ENCODE peak calls at places on chromosomes 13 and 19, in nine cellular contexts. T, D, W, I, B, M, E, Z and L are unnamed samples. For H3K4me1, the result is how much of the 10 kb centered on the place peaks cover.

GRCh38 chr19:50516456-50516855 is 2.7 kb upstream of the ASPDH start:
- DNase-seq in T (no peak), D (no peak), W (no peak), I (no peak), B (no peak), M (no peak), E (no peak), Z (no peak), L (no peak)

GRCh38 chr19:6278740-6279619 is 795 bp downstream of the MLLT1 start:
- DNase-seq in T (peak), D (no peak), W (no peak), I (no peak), B (peak), M (no peak), E (no peak), Z (no peak), L (peak)

GRCh38 chr13:26602783-26603182 is 45.3 kb downstream of the WASF3 start:
- DNase-seq in T (no peak), D (no peak), W (no peak), I (no peak), B (no peak), M (no peak), E (no peak), Z (no peak), L (no peak)

GRCh38 chr19:4390862-4391693 is 9.3 kb downstream of the SH3GL1 start:
- DNase-seq in T (no peak), D (peak), W (no peak), I (no peak), B (no peak), M (no peak), E (peak), Z (no peak), L (no peak)

GRCh38 chr13:98766716-98767115 is 14.2 kb upstream of the SLC15A1 start:
- DNase-seq in T (no peak), D (no peak), W (no peak), I (no peak), B (no peak), M (no peak), E (peak), Z (no peak), L (no peak)

GRCh38 chr13:48412881-48413351 is at the start of gene LPAR6:
- DNase-seq in T (no peak), D (peak), W (no peak), I (peak), B (no peak), M (peak), E (peak), Z (no peak), L (peak)

GRCh38 chr13:26557051-26557392 is 461 bp upstream of the WASF3 start:
- DNase-seq in T (no peak), D (no peak), W (no peak), I (no peak), B (no peak), M (no peak), E (no peak), Z (no peak), L (no peak)

GRCh38 chr19:31268751-31269150 is 80.5 kb downstream of the TSHZ3 start:
- DNase-seq in T (no peak), D (no peak), W (no peak), I (no peak), B (no peak), M (no peak), E (no peak), Z (no peak), L (no peak)

GRCh38 chr19:49793561-49793840 is 19.6 kb downstream of the FUZ start:
- DNase-seq in T (no peak), D (no peak), W (no peak), I (peak), B (no peak), M (no peak), E (no peak), Z (no peak), L (no peak)

GRCh38 chr19:33472696-33473624 is 48.6 kb downstream of the PEPD start:
- DNase-seq in T (no peak), D (no peak), W (no peak), I (peak), B (no peak), M (no peak), E (peak), Z (peak), L (no peak)

GRCh38 chr19:6325614-6326013 is 7.8 kb downstream of the ACER1 start:
- DNase-seq in T (no peak), D (no peak), W (no peak), I (no peak), B (no peak), M (no peak), E (no peak), Z (no peak), L (no peak)

GRCh38 chr13:98252931-98253470 is 75.9 kb upstream of the RNF113B start:
- DNase-seq in T (no peak), D (no peak), W (no peak), I (no peak), B (no peak), M (no peak), E (peak), Z (no peak), L (no peak)

GRCh38 chr19:58054792-58055482 is 4.1 kb upstream of the ZNF135 start:
- DNase-seq in T (no peak), D (no peak), W (no peak), I (no peak), B (no peak), M (peak), E (peak), Z (no peak), L (no peak)

GRCh38 chr13:48501705-48502104 is 31.2 kb downstream of the RCBTB2 start:
- DNase-seq in T (no peak), D (no peak), W (no peak), I (peak), B (no peak), M (no peak), E (peak), Z (no peak), L (no peak)

GRCh38 chr19:37699057-37699456 is 20.5 kb downstream of the ZNF607 start:
- DNase-seq in T (no peak), D (no peak), W (no peak), I (no peak), B (no peak), M (no peak), E (peak), Z (no peak), L (no peak)

GRCh38 chr19:8001995-8002849 is 3.2 kb downstream of the ELAVL1 start:
- DNase-seq in T (peak), D (peak), W (peak), I (peak), B (peak), M (peak), E (peak), Z (peak), L (peak)

GRCh38 chr13:72258340-72258981 is 391.5 kb upstream of the DACH1 start:
- DNase-seq in T (no peak), D (no peak), W (no peak), I (no peak), B (no peak), M (no peak), E (peak), Z (no peak), L (no peak)

GRCh38 chr13:29852464-29853054 is 2.1 kb upstream of the UBL3 start:
- DNase-seq in T (no peak), D (no peak), W (no peak), I (no peak), B (no peak), M (no peak), E (peak), Z (no peak), L (no peak)

GRCh38 chr13:80664930-80665329 is 324.0 kb upstream of the SPRY2 start:
- DNase-seq in T (no peak), D (no peak), W (no peak), I (no peak), B (no peak), M (no peak), E (peak), Z (no peak), L (no peak)

GRCh38 chr19:14562660-14563589 is 8.9 kb downstream of the NDUFB7 start:
- DNase-seq in T (no peak), D (no peak), W (no peak), I (no peak), B (no peak), M (no peak), E (no peak), Z (no peak), L (no peak)

GRCh38 chr19:14565765-14566711 is 5.8 kb downstream of the NDUFB7 start:
- DNase-seq in T (no peak), D (no peak), W (no peak), I (no peak), B (no peak), M (no peak), E (no peak), Z (no peak), L (no peak)

GRCh38 chr19:14563590-14563926 is 8.3 kb downstream of the NDUFB7 start:
- DNase-seq in T (no peak), D (no peak), W (no peak), I (no peak), B (no peak), M (no peak), E (no peak), Z (no peak), L (no peak)

GRCh38 chr19:14565298-14565679 is 6.6 kb downstream of the NDUFB7 start:
- DNase-seq in T (no peak), D (no peak), W (no peak), I (no peak), B (no peak), M (no peak), E (no peak), Z (no peak), L (no peak)

GRCh38 chr19:14563989-14564650 is 7.7 kb downstream of the NDUFB7 start:
- DNase-seq in T (peak), D (peak), W (no peak), I (peak), B (no peak), M (no peak), E (no peak), Z (no peak), L (peak)
- H3K4me1 ChIP-seq in T (under half), D (under half), W (under half), I (under half), B (under half), M (half or more), E (under half), Z (under half), L (under half)

DNA sequence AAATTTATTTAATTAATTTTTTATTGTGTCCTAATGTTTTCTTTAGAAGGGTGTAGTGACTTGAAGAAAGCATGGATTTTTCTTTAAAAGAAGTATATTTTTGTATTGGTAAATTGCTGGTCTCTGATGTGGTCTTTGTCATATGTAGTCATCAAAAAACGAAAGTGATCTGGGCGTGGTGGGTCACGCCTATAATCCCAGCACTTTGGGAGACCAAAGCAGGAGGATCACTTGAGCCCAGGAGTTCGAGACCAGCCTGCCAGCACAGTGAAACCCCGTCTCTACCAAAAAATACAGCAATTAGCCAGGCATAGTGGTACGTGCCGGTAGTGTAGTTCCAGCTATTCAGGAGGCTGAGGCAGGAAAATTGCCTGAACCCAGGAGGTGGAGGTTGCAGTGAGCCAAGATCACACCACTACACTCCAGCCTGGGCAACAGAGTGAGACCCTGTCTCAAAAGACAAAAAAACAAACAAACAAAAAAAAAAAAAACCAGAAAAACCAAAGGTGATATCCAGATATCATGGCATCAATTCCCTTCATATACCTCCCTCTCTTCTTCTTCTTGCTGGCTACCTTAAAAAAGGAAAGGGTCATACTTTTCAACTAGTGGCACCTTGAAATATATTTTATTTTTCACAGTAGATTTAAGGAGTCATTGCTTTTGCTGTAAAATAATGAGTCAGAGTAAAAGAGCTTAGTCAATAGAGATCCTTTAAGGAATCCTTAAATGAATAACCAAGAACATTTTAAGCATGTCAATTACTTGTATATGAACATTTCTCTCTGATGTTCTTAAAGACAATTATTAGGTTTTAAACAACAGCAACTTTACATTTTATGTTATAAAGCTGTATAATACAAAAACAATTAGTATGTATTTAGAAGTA is 19.9 kb downstream of the KCTD4 start:
- DNase-seq in T (no peak), D (no peak), W (no peak), I (peak), B (no peak), M (no peak), E (peak), Z (no peak), L (no peak)
- H3K27ac ChIP-seq in T (no peak), D (no peak), W (no peak), I (peak), B (no peak), M (no peak), E (no peak), Z (no peak), L (no peak)

GRCh38 chr19:11324079-11324661 is 15.3 kb downstream of the RAB3D start:
- DNase-seq in T (no peak), D (peak), W (peak), I (peak), B (no peak), M (peak), E (peak), Z (peak), L (peak)
- H3K4me1 ChIP-seq in T (under half), D (under half), W (under half), I (under half), B (under half), M (under half), E (under half), Z (under half), L (half or more)

DNA sequence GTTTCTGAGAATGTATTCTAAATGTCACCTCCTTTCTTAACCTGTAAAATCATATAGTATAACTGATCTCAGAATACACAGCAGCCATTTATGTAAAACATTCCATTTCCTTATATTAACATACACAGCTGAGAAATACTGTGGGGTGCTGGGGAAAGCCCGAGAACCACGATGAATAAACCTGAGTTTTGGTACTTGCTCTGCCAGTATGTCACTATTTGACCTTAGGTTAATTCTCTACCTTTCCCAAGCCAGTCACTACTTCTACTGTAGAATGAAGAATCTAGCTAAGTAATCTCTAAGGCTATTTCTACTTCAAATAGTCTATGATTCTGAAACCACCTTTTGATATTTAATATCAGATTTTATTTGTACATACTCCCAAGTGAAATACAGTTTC is 173.7 kb downstream of the TBC1D4 start:
- DNase-seq in T (no peak), D (no peak), W (no peak), I (no peak), B (no peak), M (no peak), E (peak), Z (no peak), L (no peak)
- H3K27ac ChIP-seq in T (no peak), D (no peak), W (no peak), I (no peak), B (no peak), M (no peak), E (no peak), Z (no peak), L (no peak)

GRCh38 chr19:41323023-41323422 is 13.1 kb downstream of the CCDC97 start:
- DNase-seq in T (no peak), D (no peak), W (no peak), I (no peak), B (no peak), M (no peak), E (peak), Z (no peak), L (no peak)
- H3K4me1 ChIP-seq in T (under half), D (under half), W (half or more), I (half or more), B (under half), M (half or more), E (half or more), Z (half or more), L (under half)

GRCh38 chr19:45765365-45766292 is 3.4 kb downstream of the SIX5 start:
- DNase-seq in T (no peak), D (no peak), W (no peak), I (no peak), B (no peak), M (peak), E (no peak), Z (no peak), L (no peak)
- H3K27ac ChIP-seq in T (no peak), D (no peak), W (peak), I (no peak), B (no peak), M (peak), E (no peak), Z (no peak), L (no peak)

DNA sequence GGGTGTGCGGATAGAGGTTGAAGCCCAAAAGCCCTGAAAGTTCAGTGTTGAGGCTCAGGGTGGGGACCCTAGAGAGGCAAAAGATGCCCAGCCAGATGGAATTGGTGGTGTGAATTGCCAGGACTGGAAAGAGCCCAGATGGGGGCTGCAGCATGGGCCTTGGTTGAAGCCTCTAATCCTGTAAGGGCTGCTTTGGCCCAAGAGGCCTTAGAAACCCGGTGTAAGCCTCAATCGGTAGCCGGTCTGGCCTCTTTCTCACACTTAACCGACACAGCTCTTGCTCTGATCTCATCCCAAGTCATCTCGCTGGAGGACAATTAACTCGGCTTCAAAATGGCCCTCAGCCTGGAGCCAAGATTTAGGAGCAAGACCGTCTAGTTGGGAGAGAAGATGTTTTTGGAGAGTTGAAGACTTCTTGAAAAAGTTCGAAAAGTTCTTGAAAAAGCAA is 2.0 kb downstream of the TPM4 start:
- DNase-seq in T (no peak), D (peak), W (no peak), I (peak), B (no peak), M (peak), E (peak), Z (peak), L (peak)
- H3K4me1 ChIP-seq in T (half or more), D (under half), W (half or more), I (under half), B (under half), M (under half), E (under half), Z (half or more), L (under half)

GRCh38 chr19:56314018-56314583 is 538 bp downstream of the ZSCAN5A start:
- DNase-seq in T (no peak), D (no peak), W (no peak), I (peak), B (no peak), M (no peak), E (no peak), Z (no peak), L (no peak)

GRCh38 chr19:56314584-56315075 is at the start of gene ZSCAN5A:
- DNase-seq in T (peak), D (peak), W (peak), I (peak), B (peak), M (peak), E (peak), Z (peak), L (peak)

GRCh38 chr19:56315076-56315828 is 613 bp upstream of the ZSCAN5A start:
- DNase-seq in T (peak), D (peak), W (peak), I (peak), B (peak), M (peak), E (peak), Z (peak), L (peak)

GRCh38 chr19:56316728-56317127 is 2.1 kb upstream of the ZSCAN5A start:
- DNase-seq in T (no peak), D (no peak), W (no peak), I (no peak), B (no peak), M (no peak), E (no peak), Z (no peak), L (no peak)

DNA sequence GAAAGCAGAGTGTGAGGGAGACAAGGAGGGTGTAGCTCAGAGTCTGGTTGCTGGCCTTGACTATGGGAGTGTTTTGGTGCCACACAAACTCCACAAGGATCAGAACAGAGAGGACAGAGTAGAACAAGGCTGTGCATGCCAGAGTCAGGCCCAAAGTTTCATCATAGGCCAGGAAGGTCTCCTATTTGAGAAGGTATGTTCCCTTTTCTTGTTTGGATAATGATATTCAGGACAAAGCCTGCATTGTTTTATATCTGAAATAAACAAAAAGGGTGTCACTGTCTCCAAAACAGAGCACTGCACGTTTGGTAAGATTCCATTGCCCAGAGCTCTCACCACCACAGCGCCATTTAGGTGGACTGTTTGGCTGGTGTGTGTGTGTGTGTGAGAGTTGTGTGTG is 3.1 kb upstream of the ZSCAN5A start:
- DNase-seq in T (no peak), D (no peak), W (no peak), I (no peak), B (no peak), M (no peak), E (no peak), Z (no peak), L (no peak)
- H3K27ac ChIP-seq in T (no peak), D (no peak), W (no peak), I (no peak), B (no peak), M (no peak), E (no peak), Z (no peak), L (no peak)

DNA sequence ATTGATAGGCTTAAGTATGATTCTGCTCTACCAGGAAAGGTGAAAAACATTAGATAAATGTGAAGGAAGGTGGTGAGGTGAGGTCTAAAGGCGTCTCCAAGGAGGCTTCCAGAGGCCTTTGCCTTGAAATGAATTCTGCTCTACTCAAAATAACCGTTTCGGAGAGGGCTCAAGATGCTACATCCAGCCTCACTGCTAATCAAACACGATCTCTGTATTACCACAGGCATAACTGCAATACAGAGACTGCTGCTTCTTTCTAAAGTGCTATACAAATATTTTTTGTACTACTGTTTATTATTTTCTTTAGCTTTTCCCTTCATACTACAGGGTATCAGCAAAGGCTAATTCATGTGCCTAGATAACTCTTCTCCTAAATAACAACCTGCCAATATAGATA is 16.8 kb downstream of the MBNL2 start:
- DNase-seq in T (no peak), D (no peak), W (no peak), I (no peak), B (no peak), M (no peak), E (no peak), Z (no peak), L (no peak)
- H3K4me1 ChIP-seq in T (under half), D (under half), W (half or more), I (under half), B (under half), M (half or more), E (under half), Z (half or more), L (under half)

DNA sequence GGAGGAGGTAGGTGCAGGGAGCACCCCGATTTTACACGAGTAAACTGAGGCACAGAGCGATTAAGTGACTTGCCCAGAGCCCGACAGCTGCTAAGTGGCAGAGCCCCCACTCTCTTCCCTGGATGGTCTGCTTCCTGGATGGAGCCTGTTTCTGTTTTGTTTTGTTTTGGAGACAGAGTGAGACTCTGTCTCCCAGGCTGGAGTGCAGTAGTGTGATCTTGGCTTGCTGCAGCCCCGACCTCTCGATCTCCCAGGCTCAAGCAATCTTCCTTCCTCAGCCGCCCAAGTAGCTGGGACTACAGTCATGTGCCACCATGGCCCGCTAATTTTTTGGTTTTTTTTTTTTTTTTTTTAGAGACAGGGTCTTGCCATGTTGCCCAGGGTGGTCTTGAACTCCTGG is 17.3 kb downstream of the BICRA start:
- DNase-seq in T (no peak), D (no peak), W (no peak), I (no peak), B (no peak), M (no peak), E (no peak), Z (no peak), L (no peak)
- H3K27ac ChIP-seq in T (no peak), D (peak), W (no peak), I (no peak), B (no peak), M (peak), E (peak), Z (no peak), L (no peak)